ENCODE peak calls at places on chromosomes 5 and 9, in eight cellular contexts. E is T-helper 2 cell, X is AG10803, B is AML-193, R is SW 1271, Y is small intestine, Z is erythroblast, Q is EL. M is an unnamed sample.

GRCh38 chr9:94861589-94862241 is 135.2 kb downstream of the AOPEP start:
- DNase-seq in B (peak; percentile 62), R (no peak), Q (peak; percentile 50), Z (no peak), E (no peak), X (peak; percentile 92), Y (no peak), M (peak; percentile 63)

GRCh38 chr9:70988551-70988950 is 132.9 kb downstream of the TRPM3 start:
- DNase-seq in Q (peak; percentile 23), R (no peak), B (no peak), Z (no peak), Y (no peak), E (no peak), X (peak; percentile 70), M (no peak)

GRCh38 chr5:61217251-61217650 is 55.0 kb upstream of the SMIM15 start:
- DNase-seq in Z (no peak), Q (no peak), X (no peak), Y (no peak), E (no peak), B (no peak), R (no peak), M (no peak)

GRCh38 chr9:113581865-113582697 is 118.6 kb downstream of the RGS3 start:
- DNase-seq in Y (peak; percentile 92), Z (peak; percentile 78), E (peak; percentile 74), B (peak; percentile 64), R (no peak), X (peak; percentile 83), Q (peak; percentile 74), M (peak; percentile 95)

GRCh38 chr9:2271426-2271825 is 256.3 kb downstream of the SMARCA2 start:
- DNase-seq in X (peak; percentile 10), B (peak; percentile 24), R (no peak), E (no peak), Y (no peak), Z (peak; percentile 11), Q (peak; percentile 42), M (peak; percentile 24)

GRCh38 chr9:127083133-127083532 is 39.3 kb downstream of the ANGPTL2 start:
- DNase-seq in E (no peak), Q (no peak), R (no peak), Z (no peak), X (no peak), B (no peak), Y (no peak), M (no peak)

GRCh38 chr9:34377402-34377741 is 674 bp upstream of the MYORG start:
- DNase-seq in E (no peak), Z (peak; percentile 49), Q (no peak), R (no peak), B (no peak), Y (no peak), X (no peak), M (no peak)

GRCh38 chr9:135282808-135283207 is 195.3 kb downstream of the OLFM1 start:
- DNase-seq in R (no peak), X (no peak), B (no peak), Q (no peak), Y (no peak), E (no peak), Z (no peak), M (no peak)

GRCh38 chr9:7342229-7342628 is 457.3 kb downstream of the DMAC1 start:
- DNase-seq in X (no peak), Z (no peak), R (no peak), Q (no peak), Y (no peak), B (no peak), E (no peak), M (no peak)

GRCh38 chr5:109769597-109770291 is 80.0 kb downstream of the MAN2A1 start:
- DNase-seq in R (no peak), Q (peak; percentile 6), E (no peak), Z (no peak), X (no peak), Y (no peak), B (no peak), M (no peak)

GRCh38 chr9:86946712-86947145 is 577 bp downstream of the GAS1 start:
- DNase-seq in R (peak; percentile 56), X (peak; percentile 72), Y (peak; percentile 38), Z (peak; percentile 19), Q (peak; percentile 65), B (no peak), E (no peak), M (peak; percentile 70)

GRCh38 chr5:102777099-102777498 is 22.0 kb downstream of the PAM start:
- DNase-seq in Z (no peak), E (no peak), B (no peak), X (no peak), R (no peak), Q (no peak), Y (no peak), M (no peak)

M was measured in DND-41.